ENCODE peak calls at places on chromosomes 6 and 20, in five cellular contexts. Y is ovary, G is K562, K is stomach, V is A549. N is an unnamed sample. For H3K4me1, the result is how much of the 10 kb centered on the place peaks cover.

GRCh38 chr6:170199716-170200115 is 91.2 kb downstream of the DLL1 start:
- DNase-seq in Y (no peak), G (no peak), K (no peak), V (no peak), N (no peak)

GRCh38 chr20:57282691-57283361 is 16.4 kb upstream of the BMP7 start:
- DNase-seq in Y (no peak), G (no peak), K (no peak), V (no peak), N (no peak)

GRCh38 chr6:36914227-36914794 is 28.6 kb downstream of the C6orf89 start:
- DNase-seq in Y (no peak), G (no peak), K (peak), V (peak), N (no peak)

GRCh38 chr6:3159805-3160781 is 2.7 kb upstream of the TUBB2A start:
- DNase-seq in Y (peak), G (peak), K (peak), V (no peak), N (peak)

GRCh38 chr6:26304213-26305096 is 60.5 kb upstream of the BTN3A2 start:
- DNase-seq in Y (peak), G (peak), K (no peak), V (no peak), N (peak)

GRCh38 chr6:53310751-53311585 is 37.8 kb downstream of the ELOVL5 start:
- DNase-seq in Y (no peak), G (no peak), K (no peak), V (no peak), N (no peak)

GRCh38 chr20:10565191-10565921 is 108.4 kb downstream of the JAG1 start:
- DNase-seq in Y (peak), G (no peak), K (no peak), V (no peak), N (no peak)

GRCh38 chr6:42050011-42050896 is at the start of gene TAF8:
- DNase-seq in Y (peak), G (peak), K (peak), V (peak), N (peak)

GRCh38 chr6:73027691-73028090 is 197.6 kb downstream of the KHDC1L start:
- DNase-seq in Y (no peak), G (no peak), K (no peak), V (no peak), N (no peak)

GRCh38 chr6:170082067-170082466 is 208.8 kb downstream of the DLL1 start:
- DNase-seq in Y (peak), G (no peak), K (peak), V (no peak), N (no peak)

GRCh38 chr6:36920546-36920945 is 34.0 kb upstream of the PI16 start:
- DNase-seq in Y (no peak), G (no peak), K (no peak), V (no peak), N (peak)

GRCh38 chr20:8690074-8690473 is 378.8 kb upstream of the PLCB4 start:
- DNase-seq in Y (no peak), G (no peak), K (no peak), V (no peak), N (no peak)

GRCh38 chr20:57008217-57008616 is 258.2 kb downstream of the BMP7 start:
- DNase-seq in Y (no peak), G (no peak), K (no peak), V (no peak), N (no peak)

GRCh38 chr6:125947581-125947980 is 9.0 kb upstream of the HINT3 start:
- DNase-seq in Y (no peak), G (no peak), K (peak), V (no peak), N (no peak)

GRCh38 chr20:15561707-15562106 is 1011.5 kb downstream of the KIF16B start:
- DNase-seq in Y (no peak), G (no peak), K (no peak), V (no peak), N (no peak)

GRCh38 chr20:761418-762381 is 6.6 kb downstream of the SLC52A3 start:
- DNase-seq in Y (no peak), G (no peak), K (no peak), V (no peak), N (no peak)

GRCh38 chr6:2802521-2803060 is 37.4 kb downstream of the WRNIP1 start:
- DNase-seq in Y (no peak), G (no peak), K (no peak), V (no peak), N (no peak)

DNA sequence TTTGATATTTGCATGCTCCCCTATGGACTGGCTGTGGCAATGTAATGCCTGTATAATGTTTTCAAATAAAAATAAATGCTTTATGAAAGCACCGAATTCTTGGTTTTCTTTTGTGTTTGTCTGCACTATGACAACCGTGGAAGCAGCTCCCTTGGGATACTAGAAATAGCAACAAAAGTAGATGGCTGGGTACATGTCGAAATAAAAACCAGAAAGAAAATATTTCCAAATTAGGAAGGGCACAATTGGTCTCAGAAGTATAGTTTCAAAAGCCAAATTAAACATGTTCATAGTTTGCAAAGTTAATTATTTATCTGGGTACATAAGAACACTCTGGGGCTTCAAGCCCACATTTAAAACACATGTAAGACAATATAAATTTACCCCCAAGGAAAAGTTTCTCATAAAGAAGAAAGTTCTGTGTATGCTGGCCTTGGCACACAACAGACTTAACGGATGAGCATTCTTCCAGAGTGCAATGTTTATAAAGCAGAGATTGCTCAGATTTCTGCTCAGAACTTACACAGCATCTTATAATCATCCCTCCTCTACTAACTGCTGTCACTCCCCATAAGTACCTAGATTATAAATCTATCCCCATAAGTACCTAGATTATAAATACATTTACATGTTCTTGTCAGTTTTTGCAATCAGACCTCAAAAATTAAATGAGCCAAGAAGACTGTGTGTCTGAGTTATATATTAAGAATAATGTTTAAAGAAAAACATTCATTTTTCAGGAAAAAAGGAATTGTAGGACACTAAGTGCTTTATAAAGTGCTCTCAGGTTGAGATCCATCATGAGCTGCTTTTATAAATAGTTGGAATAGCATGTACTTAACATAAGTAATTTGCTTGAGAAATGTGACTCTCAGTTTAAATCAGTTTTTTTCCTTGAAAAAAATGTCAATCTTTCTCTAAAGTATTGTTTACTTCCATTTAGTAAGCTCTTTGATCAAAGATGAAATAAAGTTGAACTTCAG is 230.2 kb upstream of the PLN start:
- DNase-seq in Y (no peak), G (no peak), K (no peak), V (no peak), N (no peak)
- TF ChIP-seq EP300 in Y (no peak), G (no peak), K (no peak), V (no peak), N (no peak)

DNA sequence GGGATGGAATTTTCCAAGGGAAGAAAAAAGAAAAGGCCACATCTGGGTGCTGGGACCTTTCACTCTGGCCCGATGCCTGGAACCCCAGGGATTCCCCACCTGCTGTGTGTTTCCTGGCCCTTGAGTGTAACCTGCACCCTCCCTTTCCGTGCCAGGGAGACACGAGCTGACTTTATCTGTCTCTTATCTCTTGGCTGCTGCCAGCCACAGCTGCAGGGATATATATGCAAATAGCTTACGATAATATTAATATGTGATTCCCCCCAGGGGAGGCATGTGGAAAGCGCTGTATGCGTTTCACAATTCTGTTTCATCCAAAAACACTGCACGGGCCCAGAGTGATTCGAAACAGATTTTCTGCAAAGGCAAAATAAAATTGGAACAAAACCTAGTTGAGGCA is 1.5 kb downstream of the RIPOR3 start:
- DNase-seq in Y (no peak), G (no peak), K (peak), V (no peak), N (peak)
- H3K4me1 ChIP-seq in Y (under half), G (under half), K (under half), V (under half), N (under half)

GRCh38 chr6:166853371-166854325 is 102.7 kb downstream of the RNASET2 start:
- DNase-seq in Y (no peak), G (no peak), K (no peak), V (no peak), N (no peak)

GRCh38 chr6:166850677-166851076 is 105.7 kb downstream of the RNASET2 start:
- DNase-seq in Y (no peak), G (peak), K (no peak), V (no peak), N (no peak)

GRCh38 chr6:166849762-166850181 is 106.6 kb downstream of the RNASET2 start:
- DNase-seq in Y (no peak), G (no peak), K (no peak), V (no peak), N (no peak)

GRCh38 chr6:166851426-166851825 is 104.9 kb downstream of the RNASET2 start:
- DNase-seq in Y (no peak), G (no peak), K (no peak), V (no peak), N (no peak)

DNA sequence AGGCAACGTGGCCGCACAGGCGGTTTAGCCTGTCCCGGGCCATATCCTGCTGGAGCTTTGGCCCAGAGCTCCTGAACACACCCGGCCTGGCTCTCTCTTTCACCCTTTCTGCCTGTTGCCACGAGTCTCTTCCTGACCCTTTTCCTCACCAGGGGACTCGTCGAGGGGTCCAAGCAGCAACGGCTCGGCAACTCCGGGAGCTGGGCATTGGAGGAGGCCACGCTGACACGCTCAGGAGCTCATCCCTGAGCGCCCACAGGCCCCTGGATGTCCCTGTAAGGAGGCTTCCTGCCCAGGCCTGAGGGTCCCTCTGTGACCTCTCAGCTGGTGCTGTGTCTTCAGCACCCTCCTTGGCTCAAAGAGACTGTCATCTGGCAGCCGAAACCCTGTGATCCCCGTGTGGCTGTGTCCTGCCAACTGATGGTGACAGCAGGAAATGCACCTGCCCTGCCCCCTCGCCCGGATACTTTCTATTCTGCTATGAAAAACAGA is 103.8 kb downstream of the RNASET2 start:
- DNase-seq in Y (no peak), G (no peak), K (no peak), V (no peak), N (no peak)
- TF ChIP-seq CTCF in Y (no peak), G (no peak), K (no peak), V (no peak), N (no peak)

GRCh38 chr6:128519931-128520435 is 416 bp downstream of the PTPRK start:
- DNase-seq in Y (peak), G (no peak), K (peak), V (no peak), N (peak)

GRCh38 chr6:128520436-128521301 is at the start of gene PTPRK:
- DNase-seq in Y (peak), G (peak), K (peak), V (peak), N (peak)

GRCh38 chr6:128521302-128521632 is 868 bp upstream of the PTPRK start:
- DNase-seq in Y (no peak), G (no peak), K (no peak), V (no peak), N (no peak)

GRCh38 chr6:128518531-128519131 is 1.8 kb downstream of the PTPRK start:
- DNase-seq in Y (no peak), G (no peak), K (no peak), V (no peak), N (no peak)

DNA sequence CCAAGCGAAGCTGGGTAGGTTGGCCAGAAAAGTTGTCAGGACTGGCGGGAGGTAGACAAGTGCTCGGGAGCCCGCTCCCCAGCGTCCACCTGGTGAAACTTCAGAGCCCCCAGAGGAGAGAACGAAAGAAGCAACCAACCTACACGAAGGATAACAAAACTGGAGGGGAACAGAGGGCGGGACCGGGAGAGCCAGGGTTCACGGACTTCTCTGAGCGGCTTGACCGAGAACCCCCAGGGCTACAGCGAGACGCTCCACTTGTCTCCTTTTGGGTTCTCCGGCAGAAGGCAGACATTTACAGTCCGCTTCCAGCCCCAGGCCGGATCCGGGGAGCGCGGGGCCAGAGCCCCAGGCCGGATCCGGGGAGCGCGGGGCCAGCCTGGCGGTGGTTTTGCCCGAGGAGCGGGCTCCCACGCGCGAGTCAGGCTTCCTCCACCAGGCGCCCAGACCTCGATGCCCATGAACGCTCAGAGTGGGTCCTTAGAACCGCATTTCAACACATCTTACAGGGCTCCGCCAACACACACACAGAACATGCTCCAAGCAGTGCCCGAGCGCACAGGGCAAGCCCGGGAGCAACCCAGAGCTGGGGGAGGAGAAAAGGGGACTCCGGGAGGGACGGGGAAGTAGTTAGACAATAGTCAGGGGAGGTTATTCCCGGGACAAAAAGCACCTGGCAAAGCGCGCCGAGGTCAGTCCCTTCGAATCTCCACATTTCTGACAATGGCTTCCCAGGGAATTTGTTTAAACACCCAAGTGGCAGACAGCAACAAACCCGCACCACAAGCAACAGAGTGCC is 1.1 kb downstream of the PTPRK start:
- DNase-seq in Y (peak), G (no peak), K (peak), V (peak), N (peak)
- TF ChIP-seq EP300 in Y (no peak), G (no peak), K (no peak), V (no peak), N (no peak)

DNA sequence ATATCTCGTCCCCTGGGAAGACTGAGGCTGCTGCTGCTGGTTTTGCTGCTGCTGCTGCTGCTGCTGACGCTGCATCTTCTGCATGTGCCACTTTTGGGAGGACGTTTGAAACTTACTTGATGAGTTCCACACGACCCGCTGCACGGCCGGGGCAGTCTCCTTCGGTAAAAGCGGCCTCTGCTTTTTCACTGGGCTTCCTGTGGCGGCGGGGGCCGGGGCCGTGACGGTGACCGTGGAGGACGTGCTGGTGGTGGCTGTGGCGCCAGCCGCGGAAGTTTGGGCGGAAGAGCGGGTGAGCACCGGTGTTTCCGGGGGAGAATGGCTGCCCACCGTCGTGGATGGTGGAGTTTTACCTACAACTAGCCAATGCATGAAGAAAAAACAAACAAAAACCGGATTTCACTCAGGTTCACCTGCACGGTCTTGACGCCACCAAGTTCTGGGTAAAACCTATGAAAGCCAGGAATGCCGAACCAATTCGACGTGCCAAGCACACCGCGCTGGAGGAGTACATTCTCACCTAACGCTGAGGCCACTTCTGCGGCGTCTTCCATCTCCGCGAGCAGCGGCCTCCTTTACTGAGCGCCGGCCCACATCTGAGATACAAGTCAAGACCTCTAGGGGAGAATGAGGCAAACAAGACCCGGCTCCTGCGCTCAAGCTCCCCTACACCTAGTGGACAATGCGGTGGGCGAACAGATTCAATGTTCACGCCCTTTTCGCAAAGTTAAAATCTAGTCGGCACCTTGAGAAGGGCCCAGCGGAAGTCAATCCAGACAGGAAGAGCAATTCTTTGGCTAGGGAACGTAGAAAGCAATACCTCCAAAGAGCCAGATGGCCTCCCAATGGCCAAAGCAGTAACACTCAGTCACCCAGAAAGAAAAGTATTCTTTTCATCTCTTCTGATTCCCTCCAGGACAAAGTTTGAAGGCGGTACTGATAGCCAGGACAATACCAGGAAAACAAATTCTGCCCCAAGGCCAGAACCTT is 117.4 kb downstream of the ZMYND8 start:
- DNase-seq in Y (no peak), G (no peak), K (no peak), V (no peak), N (no peak)
- H3K4me1 ChIP-seq in Y (under half), G (under half), K (under half), V (under half), N (under half)